ENCODE peak calls at places on chromosomes 3 and 15, in four cellular contexts. One of them, this sample, is unnamed.

GRCh38 chr15:47431501-47431900 is 285.8 kb upstream of the SEMA6D start:
- DNase-seq in coronary artery: no peak
- DNase-seq in LNCaP clone FGC: no peak
- DNase-seq in AG04450: peak
- DNase-seq in this sample: no peak

GRCh38 chr3:187490366-187490765 is 122.2 kb downstream of the RTP4 start:
- DNase-seq in LNCaP clone FGC: no peak
- DNase-seq in coronary artery: no peak
- DNase-seq in AG04450: no peak
- DNase-seq in this sample: no peak

GRCh38 chr3:25033407-25034029 is 394.5 kb upstream of the RARB start:
- DNase-seq in LNCaP clone FGC: peak
- DNase-seq in coronary artery: no peak
- DNase-seq in AG04450: no peak
- DNase-seq in this sample: peak

GRCh38 chr3:139016430-139017048 is 4.2 kb downstream of the PRR23B start:
- DNase-seq in AG04450: no peak
- DNase-seq in LNCaP clone FGC: no peak
- DNase-seq in coronary artery: no peak
- DNase-seq in this sample: no peak

GRCh38 chr3:161163297-161163696 is 57.8 kb upstream of the NMD3 start:
- DNase-seq in coronary artery: no peak
- DNase-seq in AG04450: peak
- DNase-seq in LNCaP clone FGC: no peak
- DNase-seq in this sample: no peak

GRCh38 chr3:139439278-139439677 is 37.0 kb downstream of the RBP2 start:
- DNase-seq in AG04450: no peak
- DNase-seq in coronary artery: no peak
- DNase-seq in LNCaP clone FGC: no peak
- DNase-seq in this sample: no peak

GRCh38 chr15:45402955-45403892 is 24.9 kb upstream of the GATM start:
- DNase-seq in LNCaP clone FGC: no peak
- DNase-seq in AG04450: no peak
- DNase-seq in coronary artery: peak
- DNase-seq in this sample: peak

GRCh38 chr3:130906374-130906995 is 12.6 kb downstream of the ATP2C1 start:
- DNase-seq in LNCaP clone FGC: peak
- DNase-seq in coronary artery: no peak
- DNase-seq in AG04450: no peak
- DNase-seq in this sample: no peak

GRCh38 chr15:52247032-52247431 is 48.6 kb downstream of the MYO5C start:
- DNase-seq in AG04450: peak
- DNase-seq in coronary artery: no peak
- DNase-seq in LNCaP clone FGC: no peak
- DNase-seq in this sample: no peak

GRCh38 chr3:107421170-107421792 is 44.0 kb downstream of the CCDC54 start:
- DNase-seq in coronary artery: no peak
- DNase-seq in LNCaP clone FGC: peak
- DNase-seq in AG04450: no peak
- DNase-seq in this sample: peak

GRCh38 chr15:65869127-65869953 is at the start of gene RAB11A:
- DNase-seq in coronary artery: peak
- DNase-seq in AG04450: peak
- DNase-seq in LNCaP clone FGC: peak
- DNase-seq in this sample: peak
- TF ChIP-seq CTCF in coronary artery: no peak
- TF ChIP-seq CTCF in AG04450: peak
- TF ChIP-seq CTCF in LNCaP clone FGC: peak
- TF ChIP-seq CTCF in this sample: no peak

DNA sequence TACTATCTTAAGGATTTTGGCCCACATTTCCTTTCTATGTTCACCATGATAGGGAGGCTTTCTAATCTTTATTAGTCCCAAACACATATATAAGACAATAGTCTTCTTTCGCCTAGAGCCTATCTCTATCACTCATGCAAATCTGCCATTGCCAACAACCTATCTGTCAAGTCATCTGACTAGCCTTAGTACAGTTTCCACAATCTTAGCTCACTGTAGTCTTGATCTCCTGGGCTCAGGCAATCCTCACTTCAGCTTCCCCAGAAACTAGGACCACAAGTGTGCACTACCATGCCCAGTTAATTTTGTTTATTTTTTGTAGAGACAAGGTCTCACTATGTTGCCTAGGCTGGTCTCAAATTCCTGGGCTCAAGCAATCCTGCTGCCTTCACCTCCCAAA is 6.9 kb downstream of the TMEM39A start:
- DNase-seq in AG04450: no peak
- DNase-seq in LNCaP clone FGC: no peak
- DNase-seq in coronary artery: no peak
- DNase-seq in this sample: no peak
- TF ChIP-seq CTCF in AG04450: no peak
- TF ChIP-seq CTCF in LNCaP clone FGC: no peak
- TF ChIP-seq CTCF in coronary artery: no peak
- TF ChIP-seq CTCF in this sample: no peak

GRCh38 chr15:40337597-40337996 is 3.1 kb downstream of the CCDC9B start:
- DNase-seq in LNCaP clone FGC: no peak
- DNase-seq in coronary artery: no peak
- DNase-seq in AG04450: no peak
- DNase-seq in this sample: no peak
- TF ChIP-seq CTCF in LNCaP clone FGC: no peak
- TF ChIP-seq CTCF in coronary artery: no peak
- TF ChIP-seq CTCF in AG04450: no peak
- TF ChIP-seq CTCF in this sample: no peak

GRCh38 chr3:171011536-171012336 is 14.8 kb downstream of the SLC2A2 start:
- DNase-seq in AG04450: no peak
- DNase-seq in LNCaP clone FGC: no peak
- DNase-seq in coronary artery: no peak
- DNase-seq in this sample: no peak
- TF ChIP-seq CTCF in AG04450: no peak
- TF ChIP-seq CTCF in LNCaP clone FGC: no peak
- TF ChIP-seq CTCF in coronary artery: no peak
- TF ChIP-seq CTCF in this sample: no peak

DNA sequence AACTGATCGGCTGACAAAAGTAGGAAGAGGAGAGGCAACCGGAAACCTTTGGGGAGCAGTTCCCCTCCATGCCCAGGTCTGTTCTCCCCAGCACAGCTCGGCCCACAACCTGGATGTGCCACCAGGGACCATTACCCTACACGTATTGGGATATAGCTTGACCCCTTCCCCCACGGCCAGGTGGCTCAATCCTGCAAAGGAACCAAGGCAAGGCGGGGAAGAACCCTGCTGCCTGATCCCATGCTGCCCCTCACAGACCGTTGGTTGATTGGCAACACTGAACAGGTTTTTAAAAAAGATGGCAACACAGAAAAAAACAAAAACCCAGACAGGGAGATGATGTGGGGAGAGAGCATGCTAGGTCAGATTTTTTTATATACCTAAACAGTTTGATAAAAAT is 19.6 kb upstream of the TCAIM start:
- DNase-seq in AG04450: no peak
- DNase-seq in LNCaP clone FGC: no peak
- DNase-seq in coronary artery: no peak
- DNase-seq in this sample: no peak
- TF ChIP-seq CTCF in AG04450: no peak
- TF ChIP-seq CTCF in LNCaP clone FGC: no peak
- TF ChIP-seq CTCF in coronary artery: no peak
- TF ChIP-seq CTCF in this sample: no peak

GRCh38 chr15:78325092-78325843 is 14.9 kb upstream of the CRABP1 start:
- DNase-seq in coronary artery: no peak
- DNase-seq in LNCaP clone FGC: no peak
- DNase-seq in AG04450: no peak
- DNase-seq in this sample: no peak

GRCh38 chr15:78327442-78327841 is 12.7 kb upstream of the CRABP1 start:
- DNase-seq in LNCaP clone FGC: no peak
- DNase-seq in AG04450: no peak
- DNase-seq in coronary artery: no peak
- DNase-seq in this sample: no peak

GRCh38 chr15:78334845-78335244 is 5.3 kb upstream of the CRABP1 start:
- DNase-seq in coronary artery: no peak
- DNase-seq in LNCaP clone FGC: no peak
- DNase-seq in AG04450: no peak
- DNase-seq in this sample: no peak

GRCh38 chr15:78323693-78324092 is 16.5 kb upstream of the CRABP1 start:
- DNase-seq in LNCaP clone FGC: no peak
- DNase-seq in AG04450: no peak
- DNase-seq in coronary artery: no peak
- DNase-seq in this sample: no peak

DNA sequence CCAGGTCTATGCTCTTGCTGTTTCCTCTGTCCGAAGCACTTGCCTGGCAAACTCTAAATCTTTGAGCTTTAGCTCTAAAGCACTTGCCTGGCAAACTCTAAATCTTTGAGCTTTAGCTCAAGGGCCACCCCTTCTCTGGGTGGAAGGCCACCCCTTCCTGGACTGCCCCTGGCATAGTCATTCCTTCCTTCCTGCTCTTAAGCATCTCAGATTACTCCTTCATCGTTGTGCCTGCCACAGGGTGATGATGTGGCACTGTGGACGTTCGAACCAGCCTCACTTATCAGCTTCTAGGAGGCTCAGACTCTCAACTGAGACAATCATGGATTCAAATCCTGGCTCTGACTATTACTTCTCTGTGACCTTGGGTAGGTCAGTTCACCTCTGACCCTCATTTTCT is 10.5 kb upstream of the CRABP1 start:
- DNase-seq in AG04450: no peak
- DNase-seq in LNCaP clone FGC: no peak
- DNase-seq in coronary artery: no peak
- DNase-seq in this sample: no peak
- TF ChIP-seq CTCF in AG04450: no peak
- TF ChIP-seq CTCF in LNCaP clone FGC: no peak
- TF ChIP-seq CTCF in coronary artery: no peak
- TF ChIP-seq CTCF in this sample: no peak

DNA sequence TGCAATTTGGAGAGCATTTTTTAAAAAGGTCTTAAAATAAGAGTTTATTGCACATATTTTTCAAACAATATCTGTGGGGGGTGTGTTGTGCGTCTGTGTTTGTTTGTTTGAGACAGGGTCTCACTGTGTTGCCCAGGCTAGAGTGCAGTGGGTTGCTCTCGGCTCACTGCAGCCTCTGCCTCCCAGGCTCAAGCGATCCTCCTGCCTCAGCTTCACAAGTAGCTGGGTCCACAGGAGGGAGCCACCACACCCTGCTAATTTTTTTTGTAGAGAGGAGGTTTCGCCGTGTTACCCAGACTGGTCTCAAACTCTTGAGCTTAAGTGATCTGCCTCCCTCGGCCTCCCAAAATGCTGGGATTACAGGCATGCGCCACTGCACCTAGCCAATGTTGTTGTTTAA is 2.7 kb downstream of the MLF1 start:
- DNase-seq in AG04450: no peak
- DNase-seq in coronary artery: no peak
- DNase-seq in LNCaP clone FGC: no peak
- DNase-seq in this sample: no peak
- TF ChIP-seq CTCF in AG04450: no peak
- TF ChIP-seq CTCF in coronary artery: no peak
- TF ChIP-seq CTCF in LNCaP clone FGC: no peak
- TF ChIP-seq CTCF in this sample: no peak

GRCh38 chr15:66966256-66966655 is 99.1 kb upstream of the SMAD3 start:
- DNase-seq in AG04450: no peak
- DNase-seq in coronary artery: no peak
- DNase-seq in LNCaP clone FGC: no peak
- DNase-seq in this sample: no peak
- TF ChIP-seq CTCF in AG04450: peak
- TF ChIP-seq CTCF in coronary artery: no peak
- TF ChIP-seq CTCF in LNCaP clone FGC: peak
- TF ChIP-seq CTCF in this sample: no peak

GRCh38 chr3:99551520-99551919 is 86.9 kb upstream of the COL8A1 start:
- DNase-seq in LNCaP clone FGC: no peak
- DNase-seq in coronary artery: no peak
- DNase-seq in AG04450: no peak
- DNase-seq in this sample: no peak
- TF ChIP-seq CTCF in LNCaP clone FGC: peak
- TF ChIP-seq CTCF in coronary artery: no peak
- TF ChIP-seq CTCF in AG04450: peak
- TF ChIP-seq CTCF in this sample: no peak

DNA sequence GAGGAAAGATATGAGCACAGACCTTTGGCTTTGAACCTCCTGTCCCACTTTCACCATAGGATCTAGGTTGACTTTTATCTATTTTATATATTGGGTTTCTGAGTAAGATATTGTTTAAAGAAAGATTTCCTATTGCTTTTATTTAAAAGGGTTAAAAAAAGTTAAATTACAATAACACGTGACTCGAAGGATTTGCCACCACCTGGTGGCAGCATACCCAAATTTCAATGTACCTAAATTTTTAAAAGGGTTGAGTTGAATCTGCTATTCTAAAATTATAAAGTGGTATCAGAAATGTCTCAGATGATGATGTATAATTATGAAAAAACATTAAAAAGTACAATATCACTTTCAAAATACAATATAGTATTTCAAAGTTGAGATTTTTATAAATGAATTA is 368.4 kb downstream of the MECOM start:
- DNase-seq in AG04450: no peak
- DNase-seq in coronary artery: no peak
- DNase-seq in LNCaP clone FGC: no peak
- DNase-seq in this sample: no peak
- TF ChIP-seq CTCF in AG04450: peak
- TF ChIP-seq CTCF in coronary artery: no peak
- TF ChIP-seq CTCF in LNCaP clone FGC: peak
- TF ChIP-seq CTCF in this sample: peak